ENCODE peak calls at places on chromosomes 13 and 19, in seven cellular contexts. One of them, this sample, is unnamed.

GRCh38 chr19:10510301-10510802 is 6.9 kb downstream of the S1PR5 start:
- DNase-seq in mucosa of gallbladder: no peak
- DNase-seq in NCI-H2029 treated with DMSO at 0.1 percent for 48 hours: no peak
- DNase-seq in lower lobe of right lung: no peak
- DNase-seq in GM04503: no peak
- DNase-seq in caudate nucleus: no peak
- DNase-seq in HT1080: no peak
- DNase-seq in this sample: peak; percentile 5

GRCh38 chr19:43524922-43525835 is 1.8 kb downstream of the ETHE1 start:
- DNase-seq in mucosa of gallbladder: peak; percentile 58
- DNase-seq in NCI-H2029 treated with DMSO at 0.1 percent for 48 hours: no peak
- DNase-seq in lower lobe of right lung: peak; percentile 76
- DNase-seq in GM04503: no peak
- DNase-seq in caudate nucleus: no peak
- DNase-seq in HT1080: peak; percentile 71
- DNase-seq in this sample: no peak

GRCh38 chr19:37975071-37975470 is 68.1 kb downstream of the SIPA1L3 start:
- DNase-seq in mucosa of gallbladder: no peak
- DNase-seq in NCI-H2029 treated with DMSO at 0.1 percent for 48 hours: no peak
- DNase-seq in lower lobe of right lung: no peak
- DNase-seq in GM04503: no peak
- DNase-seq in caudate nucleus: no peak
- DNase-seq in HT1080: no peak
- DNase-seq in this sample: no peak

GRCh38 chr13:54226866-54227265 is 1198.3 kb downstream of the OLFM4 start:
- DNase-seq in mucosa of gallbladder: no peak
- DNase-seq in NCI-H2029 treated with DMSO at 0.1 percent for 48 hours: no peak
- DNase-seq in lower lobe of right lung: no peak
- DNase-seq in GM04503: no peak
- DNase-seq in caudate nucleus: no peak
- DNase-seq in HT1080: peak; percentile 55
- DNase-seq in this sample: no peak

GRCh38 chr13:20150561-20150960 is 10.3 kb downstream of the GJA3 start:
- DNase-seq in mucosa of gallbladder: no peak
- DNase-seq in NCI-H2029 treated with DMSO at 0.1 percent for 48 hours: no peak
- DNase-seq in lower lobe of right lung: no peak
- DNase-seq in GM04503: no peak
- DNase-seq in caudate nucleus: no peak
- DNase-seq in HT1080: no peak
- DNase-seq in this sample: no peak

GRCh38 chr19:13100031-13100588 is 2.5 kb downstream of the LYL1 start:
- DNase-seq in mucosa of gallbladder: no peak
- DNase-seq in NCI-H2029 treated with DMSO at 0.1 percent for 48 hours: no peak
- DNase-seq in lower lobe of right lung: no peak
- DNase-seq in GM04503: no peak
- DNase-seq in caudate nucleus: no peak
- DNase-seq in HT1080: no peak
- DNase-seq in this sample: no peak

GRCh38 chr13:113897966-113898365 is 34.1 kb upstream of the GAS6 start:
- DNase-seq in mucosa of gallbladder: no peak
- DNase-seq in NCI-H2029 treated with DMSO at 0.1 percent for 48 hours: no peak
- DNase-seq in lower lobe of right lung: no peak
- DNase-seq in GM04503: no peak
- DNase-seq in caudate nucleus: no peak
- DNase-seq in HT1080: no peak
- DNase-seq in this sample: no peak

GRCh38 chr19:9171393-9171991 is 7.3 kb upstream of the OR7D2 start:
- DNase-seq in mucosa of gallbladder: no peak
- DNase-seq in NCI-H2029 treated with DMSO at 0.1 percent for 48 hours: no peak
- DNase-seq in lower lobe of right lung: no peak
- DNase-seq in GM04503: peak; percentile 3
- DNase-seq in caudate nucleus: no peak
- DNase-seq in HT1080: no peak
- DNase-seq in this sample: no peak

GRCh38 chr13:67880916-67881315 is 650.8 kb upstream of the PCDH9 start:
- DNase-seq in mucosa of gallbladder: no peak
- DNase-seq in NCI-H2029 treated with DMSO at 0.1 percent for 48 hours: no peak
- DNase-seq in lower lobe of right lung: no peak
- DNase-seq in GM04503: no peak
- DNase-seq in caudate nucleus: no peak
- DNase-seq in HT1080: peak; percentile 55
- DNase-seq in this sample: no peak

GRCh38 chr19:13208131-13208963 is 58.1 kb downstream of the IER2 start:
- DNase-seq in mucosa of gallbladder: peak; percentile 45
- DNase-seq in NCI-H2029 treated with DMSO at 0.1 percent for 48 hours: no peak
- DNase-seq in lower lobe of right lung: peak; percentile 74
- DNase-seq in GM04503: peak; percentile 62
- DNase-seq in caudate nucleus: no peak
- DNase-seq in HT1080: peak; percentile 44
- DNase-seq in this sample: no peak

GRCh38 chr13:79190932-79191331 is 215.1 kb downstream of the RBM26 start:
- DNase-seq in mucosa of gallbladder: no peak
- DNase-seq in NCI-H2029 treated with DMSO at 0.1 percent for 48 hours: no peak
- DNase-seq in lower lobe of right lung: no peak
- DNase-seq in GM04503: no peak
- DNase-seq in caudate nucleus: no peak
- DNase-seq in HT1080: no peak
- DNase-seq in this sample: no peak

GRCh38 chr19:22882797-22883196 is 50.7 kb downstream of the ZNF723 start:
- DNase-seq in mucosa of gallbladder: no peak
- DNase-seq in NCI-H2029 treated with DMSO at 0.1 percent for 48 hours: no peak
- DNase-seq in lower lobe of right lung: no peak
- DNase-seq in GM04503: peak; percentile 6
- DNase-seq in caudate nucleus: no peak
- DNase-seq in HT1080: no peak
- DNase-seq in this sample: no peak

GRCh38 chr19:14369399-14370168 is 11.7 kb upstream of the ADGRE5 start:
- DNase-seq in mucosa of gallbladder: no peak
- DNase-seq in NCI-H2029 treated with DMSO at 0.1 percent for 48 hours: no peak
- DNase-seq in lower lobe of right lung: no peak
- DNase-seq in GM04503: no peak
- DNase-seq in caudate nucleus: no peak
- DNase-seq in HT1080: no peak
- DNase-seq in this sample: no peak

GRCh38 chr13:41075034-41075433 is 13.7 kb downstream of the WBP4 start:
- DNase-seq in mucosa of gallbladder: no peak
- DNase-seq in NCI-H2029 treated with DMSO at 0.1 percent for 48 hours: no peak
- DNase-seq in lower lobe of right lung: no peak
- DNase-seq in GM04503: no peak
- DNase-seq in caudate nucleus: no peak
- DNase-seq in HT1080: no peak
- DNase-seq in this sample: no peak

GRCh38 chr13:42567772-42568428 is 6.1 kb upstream of the TNFSF11 start:
- DNase-seq in mucosa of gallbladder: no peak
- DNase-seq in NCI-H2029 treated with DMSO at 0.1 percent for 48 hours: no peak
- DNase-seq in lower lobe of right lung: no peak
- DNase-seq in GM04503: no peak
- DNase-seq in caudate nucleus: no peak
- DNase-seq in HT1080: no peak
- DNase-seq in this sample: no peak

This sample was measured in substantia nigra.